ENCODE peak calls at places on chromosomes 12 and 14, in four cellular contexts. H, F, Y and A are unnamed samples.

GRCh38 chr14:61562321-61563161 is 132.8 kb upstream of the HIF1A start:
- DNase-seq in Y (peak), H (peak), F (peak), A (no peak)

GRCh38 chr14:69845787-69846186 is 33.4 kb upstream of the SMOC1 start:
- DNase-seq in Y (no peak), H (no peak), F (no peak), A (no peak)

GRCh38 chr14:93078830-93079229 is 36.9 kb downstream of the ITPK1 start:
- DNase-seq in Y (no peak), H (no peak), F (no peak), A (no peak)

GRCh38 chr12:74899031-74899829 is 310.4 kb downstream of the KCNC2 start:
- DNase-seq in Y (no peak), H (no peak), F (no peak), A (no peak)

GRCh38 chr12:22858849-22859569 is 234.0 kb downstream of the ETNK1 start:
- DNase-seq in Y (no peak), F (no peak), H (no peak), A (no peak)

GRCh38 chr12:12718853-12719252 is 1.7 kb downstream of the CDKN1B start:
- DNase-seq in Y (no peak), F (no peak), H (no peak), A (no peak)

GRCh38 chr12:49228653-49229052 is 36.2 kb upstream of the TUBA1C start:
- DNase-seq in F (no peak), H (no peak), Y (no peak), A (no peak)

GRCh38 chr14:105427893-105428485 is 8.4 kb downstream of the MTA1 start:
- DNase-seq in Y (no peak), H (no peak), F (no peak), A (no peak)

GRCh38 chr12:9792961-9793617 is 32.4 kb upstream of the CD69 start:
- DNase-seq in Y (peak), F (no peak), H (no peak), A (no peak)

GRCh38 chr12:111777345-111778045 is 10.8 kb downstream of the ALDH2 start:
- DNase-seq in F (no peak), Y (no peak), H (no peak), A (no peak)

GRCh38 chr12:2679068-2679815 is 115.5 kb upstream of the FKBP4 start:
- DNase-seq in H (no peak), Y (no peak), F (no peak), A (no peak)

GRCh38 chr12:125188912-125189881 is 124.0 kb downstream of the AACS start:
- DNase-seq in Y (no peak), H (no peak), F (no peak), A (no peak)

GRCh38 chr14:38079268-38079667 is 128.4 kb upstream of the SSTR1 start:
- DNase-seq in Y (no peak), H (no peak), F (no peak), A (no peak)

GRCh38 chr12:108519558-108519957 is 4.5 kb downstream of the FICD start:
- DNase-seq in H (no peak), Y (peak), F (no peak), A (no peak)

GRCh38 chr12:24415934-24416333 is 466.5 kb upstream of the SOX5 start:
- DNase-seq in F (no peak), Y (no peak), H (no peak), A (no peak)

GRCh38 chr12:29640589-29641345 is 143.0 kb downstream of the TMTC1 start:
- DNase-seq in H (no peak), Y (peak), F (peak), A (no peak)

GRCh38 chr12:13864081-13864673 is 117.2 kb downstream of the GRIN2B start:
- DNase-seq in Y (peak), F (peak), H (peak), A (peak)

GRCh38 chr12:16385779-16386646 is 38.6 kb downstream of the MGST1 start:
- DNase-seq in H (no peak), F (no peak), Y (peak), A (peak)

GRCh38 chr14:20609215-20610001 is 18.2 kb upstream of the RNASE12 start:
- DNase-seq in H (peak), F (peak), Y (peak), A (peak)

GRCh38 chr12:101172316-101172715 is 37.7 kb downstream of the SLC5A8 start:
- DNase-seq in Y (peak), H (peak), F (no peak), A (no peak)

GRCh38 chr12:25578739-25579138 is 25.7 kb upstream of the LMNTD1 start:
- DNase-seq in H (no peak), F (no peak), Y (no peak), A (no peak)

GRCh38 chr12:96226801-96227348 is 32.7 kb downstream of the ELK3 start:
- DNase-seq in Y (no peak), H (no peak), F (no peak), A (no peak)

DNA sequence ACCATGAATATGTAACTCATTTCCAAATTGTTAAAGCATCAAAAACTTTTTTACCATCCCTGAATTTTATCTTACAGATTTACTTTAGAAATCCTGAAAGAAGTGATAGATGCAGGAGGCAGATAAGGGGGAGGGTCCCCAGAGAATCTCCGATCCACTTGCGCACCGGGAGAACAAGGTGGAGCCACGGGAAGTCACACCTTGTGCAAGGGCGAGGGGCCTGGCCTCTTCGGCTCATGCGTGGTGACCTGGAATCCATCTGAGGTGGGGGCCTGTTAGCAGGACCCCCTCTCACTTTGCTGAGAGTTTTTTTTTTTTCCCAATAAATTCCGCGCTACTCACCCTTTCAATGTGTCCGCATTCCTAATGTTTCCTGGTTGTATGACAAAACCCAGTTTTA is 80.2 kb upstream of the CDKN3 start:
- DNase-seq in F (no peak), Y (no peak), H (no peak), A (no peak)
- TF ChIP-seq POLR2AphosphoS5 in F (no peak), Y (no peak), H (no peak), A (no peak)

GRCh38 chr12:27969011-27969900 is 3.3 kb downstream of the PTHLH start:
- DNase-seq in Y (no peak), H (no peak), F (no peak), A (no peak)
- TF ChIP-seq REST in Y (no peak), H (no peak), F (no peak), A (no peak)

GRCh38 chr12:53096761-53097160 is 706 bp upstream of the IGFBP6 start:
- DNase-seq in F (no peak), Y (no peak), H (no peak), A (no peak)

GRCh38 chr12:53097564-53098353 is at the start of gene IGFBP6:
- DNase-seq in Y (peak), H (no peak), F (no peak), A (no peak)

GRCh38 chr12:53097207-53097563 is 282 bp upstream of the IGFBP6 start:
- DNase-seq in Y (no peak), H (no peak), F (no peak), A (no peak)

GRCh38 chr12:53094394-53094787 is 3.1 kb upstream of the IGFBP6 start:
- DNase-seq in Y (no peak), F (no peak), H (no peak), A (no peak)

DNA sequence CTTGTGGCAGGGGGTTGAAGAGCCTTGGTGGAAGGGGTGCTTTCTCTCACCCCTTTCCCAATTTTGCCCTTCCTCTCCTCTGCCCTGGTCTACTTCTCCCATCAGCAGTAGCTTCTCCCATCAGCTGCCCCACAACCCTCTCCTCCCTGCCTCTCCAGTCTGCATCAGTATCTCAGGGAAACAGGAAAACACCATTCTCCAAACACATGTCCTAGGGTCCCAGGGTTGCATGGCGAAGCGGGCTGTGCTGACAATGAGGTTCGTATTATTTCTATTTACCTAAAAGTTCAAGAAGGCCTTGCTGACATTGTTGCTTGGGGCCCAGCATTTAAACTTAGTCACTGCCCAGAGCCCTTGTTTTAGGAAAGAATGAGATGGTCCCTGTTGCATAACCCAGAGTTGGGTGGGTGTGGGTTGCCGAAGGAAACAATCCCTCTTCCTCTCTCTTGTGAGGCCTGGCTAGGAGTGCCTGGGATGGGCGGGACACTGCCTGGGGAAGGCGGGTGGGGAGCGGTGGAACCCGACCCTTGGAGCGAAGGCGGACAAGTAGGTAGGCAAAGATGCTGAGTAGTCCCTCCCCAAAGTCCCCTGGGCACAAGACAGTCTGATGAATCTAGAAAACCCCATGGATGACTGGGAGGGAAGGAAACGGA is 1.3 kb upstream of the IGFBP6 start:
- DNase-seq in Y (no peak), F (no peak), H (no peak), A (no peak)
- TF ChIP-seq POLR2AphosphoS5 in Y (no peak), F (no peak), H (no peak), A (no peak)

DNA sequence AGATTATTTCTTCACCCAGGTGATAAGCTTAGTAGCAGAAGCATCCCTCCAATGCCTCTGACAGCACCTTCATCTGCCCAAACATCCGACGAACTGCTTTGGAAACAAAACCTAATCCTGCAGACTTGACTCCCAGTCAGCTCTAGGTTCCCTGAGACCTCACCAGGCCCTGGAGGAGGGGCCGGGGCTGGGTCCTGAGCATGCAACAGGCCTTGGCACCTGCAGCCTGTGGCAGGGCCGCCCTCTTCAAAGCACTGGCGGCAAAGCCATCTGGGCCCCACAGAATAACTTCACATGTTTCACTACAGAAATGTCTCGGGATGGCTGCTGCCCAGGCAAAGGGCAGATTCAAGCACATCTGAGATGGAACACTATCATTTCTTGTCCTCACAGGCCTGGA is 133.3 kb downstream of the PIWIL1 start:
- DNase-seq in Y (no peak), F (no peak), H (no peak), A (no peak)
- TF ChIP-seq REST in Y (no peak), F (no peak), H (no peak), A (no peak)